ENCODE peak calls at places on chromosomes 11 and 22, in four cellular contexts. T is islet precursor cell; X is dorsolateral prefrontal cortex; V is activated naive CD4-positive, alpha-beta T cell treated with anti-CD3 and anti-CD28 coated beads, Interleukin-2, amount 50 U/mL, for 16 hours. K is an unnamed sample.

GRCh38 chr22:38631724-38632123 is 24.5 kb downstream of the FAM227A start:
- DNase-seq in T (no peak), X (no peak), V (no peak), K (no peak)

GRCh38 chr11:133549796-133550195 is 17.5 kb upstream of the OPCML start:
- DNase-seq in T (no peak), X (no peak), V (no peak), K (no peak)

GRCh38 chr11:13229675-13230359 is 47.8 kb upstream of the BMAL1 start:
- DNase-seq in V (no peak), X (no peak), T (no peak), K (no peak)

GRCh38 chr11:44524751-44525171 is 40.7 kb upstream of the CD82 start:
- DNase-seq in V (no peak), T (no peak), X (no peak), K (no peak)

GRCh38 chr11:126945319-126945718 is 55.3 kb downstream of the KIRREL3 start:
- DNase-seq in T (peak), V (no peak), X (no peak), K (no peak)

GRCh38 chr11:130666781-130667251 is 218.4 kb downstream of the ADAMTS15 start:
- DNase-seq in T (no peak), X (no peak), V (no peak), K (peak)

GRCh38 chr11:44189986-44190882 is 94.8 kb downstream of the EXT2 start:
- DNase-seq in V (no peak), X (no peak), T (no peak), K (no peak)

GRCh38 chr11:116536416-116536815 is 236.4 kb downstream of the BUD13 start:
- DNase-seq in T (no peak), X (no peak), V (no peak), K (no peak)

GRCh38 chr11:117172678-117173421 is 5.7 kb upstream of the SIDT2 start:
- DNase-seq in V (no peak), T (peak), X (no peak), K (peak)

GRCh38 chr11:119516060-119516459 is 93.1 kb upstream of the THY1 start:
- DNase-seq in X (peak), V (no peak), T (no peak), K (no peak)

GRCh38 chr11:62954478-62954877 is 30.3 kb downstream of the SLC22A6 start:
- DNase-seq in X (no peak), T (peak), V (no peak), K (no peak)

K was measured in lung microvascular endothelial cell.